ENCODE peak calls at places on chromosomes 5 and 9, in nine cellular contexts. N is AG09319; L is endothelial cell; O is skeletal muscle cell; D is GM10248; G is Calu3; S is activated T-helper 1 cell treated with anti-CD3 and anti-CD28 coated beads, Interleukin-12 subunit alpha, Interleukin-12 subunit beta, Interleukin-2, Interleukin-4 antibody, amounts not matched to agents 30 ng/mL and 10 ng/mL and 1 ng/mL, durations not matched to agents 14 hours and 24 hours and 36 hours; K is activated CD8-positive, alpha-beta memory T cell treated with anti-CD3 and anti-CD28 coated beads for 24 hours; I is HFFc6. R is an unnamed sample.

GRCh38 chr5:68441309-68441708 is 225.8 kb downstream of the PIK3R1 start:
- DNase-seq in O (no peak), L (no peak), S (peak), K (no peak), G (no peak), D (no peak), I (no peak), N (no peak), R (no peak)

GRCh38 chr5:178152491-178153444 is 917 bp downstream of the NHP2 start:
- DNase-seq in N (no peak), O (no peak), K (no peak), L (no peak), G (no peak), I (no peak), S (no peak), D (no peak), R (no peak)

GRCh38 chr5:125823572-125823971 is 599.6 kb upstream of the GRAMD2B start:
- DNase-seq in O (peak), D (no peak), S (no peak), L (no peak), K (no peak), G (no peak), I (no peak), N (no peak), R (no peak)

GRCh38 chr5:126253406-126253805 is 169.8 kb upstream of the GRAMD2B start:
- DNase-seq in O (no peak), S (no peak), L (no peak), D (no peak), I (no peak), G (no peak), N (no peak), K (no peak), R (no peak)

GRCh38 chr9:127961166-127961490 is 19.7 kb downstream of the EEIG1 start:
- DNase-seq in G (no peak), K (no peak), O (no peak), N (no peak), D (no peak), S (no peak), L (no peak), I (no peak), R (no peak)

GRCh38 chr5:81363093-81363886 is 30.6 kb downstream of the ACOT12 start:
- DNase-seq in N (no peak), O (no peak), L (no peak), G (no peak), S (no peak), K (no peak), D (no peak), I (no peak), R (no peak)

GRCh38 chr5:2293906-2294305 is 411.2 kb upstream of the IRX4 start:
- DNase-seq in G (no peak), L (no peak), K (no peak), N (no peak), O (no peak), D (no peak), S (no peak), I (no peak), R (no peak)

GRCh38 chr9:89814340-89815040 is 209.7 kb downstream of the GADD45G start:
- DNase-seq in I (no peak), L (no peak), K (peak), D (peak), N (no peak), S (no peak), O (no peak), G (no peak), R (peak)

GRCh38 chr5:36492998-36493655 is 113.3 kb upstream of the SLC1A3 start:
- DNase-seq in L (no peak), K (no peak), N (no peak), G (peak), D (no peak), O (peak), I (peak), S (no peak), R (no peak)

GRCh38 chr5:110923971-110924370 is 147.5 kb upstream of the TSLP start:
- DNase-seq in O (no peak), S (no peak), D (no peak), K (no peak), N (no peak), I (no peak), L (no peak), G (no peak), R (no peak)

GRCh38 chr5:94853122-94853521 is 234.7 kb downstream of the SLF1 start:
- DNase-seq in D (no peak), N (no peak), L (no peak), S (no peak), I (no peak), O (no peak), G (no peak), K (no peak), R (no peak)

GRCh38 chr9:97788763-97789663 is 64.0 kb upstream of the FOXE1 start:
- DNase-seq in S (no peak), K (no peak), D (no peak), L (no peak), N (no peak), O (no peak), I (peak), G (peak), R (no peak)

GRCh38 chr9:121328876-121329681 is 41.0 kb downstream of the STOM start:
- DNase-seq in K (no peak), N (no peak), D (no peak), G (no peak), O (no peak), L (no peak), S (no peak), I (no peak), R (no peak)

GRCh38 chr5:135130526-135131215 is 96.6 kb upstream of the PITX1 start:
- DNase-seq in O (no peak), L (no peak), D (no peak), I (no peak), G (no peak), K (no peak), S (no peak), N (no peak), R (no peak)

GRCh38 chr5:165497707-165498106 is 1992.3 kb downstream of the MAT2B start:
- DNase-seq in I (no peak), G (peak), K (no peak), N (no peak), O (no peak), D (no peak), L (peak), S (no peak), R (no peak)

GRCh38 chr5:19855929-19856328 is 132.1 kb downstream of the CDH18 start:
- DNase-seq in L (no peak), I (peak), G (no peak), S (no peak), O (peak), D (no peak), K (no peak), N (no peak), R (no peak)

GRCh38 chr5:66821626-66822429 is 225.6 kb downstream of the MAST4 start:
- DNase-seq in N (no peak), L (no peak), D (no peak), I (no peak), S (peak), K (no peak), G (no peak), O (no peak), R (no peak)

GRCh38 chr5:6849569-6849968 is 136.3 kb downstream of the TENT4A start:
- DNase-seq in K (no peak), D (no peak), N (no peak), I (no peak), G (no peak), O (no peak), L (no peak), S (no peak), R (no peak)

GRCh38 chr9:34380511-34381315 is 4.0 kb upstream of the MYORG start:
- DNase-seq in O (peak), D (peak), L (peak), G (peak), I (peak), S (peak), N (peak), K (peak), R (peak)

GRCh38 chr5:133912951-133913350 is 55.5 kb downstream of the C5orf15 start:
- DNase-seq in N (no peak), O (no peak), K (no peak), L (no peak), G (no peak), S (no peak), I (no peak), D (no peak), R (no peak)

GRCh38 chr9:122060481-122060880 is 32.6 kb downstream of the TTLL11 start:
- DNase-seq in L (no peak), S (no peak), K (no peak), O (no peak), D (no peak), N (no peak), G (no peak), I (no peak), R (no peak)

GRCh38 chr5:84805473-84805872 is 420.8 kb upstream of the EDIL3 start:
- DNase-seq in N (no peak), D (no peak), L (no peak), S (no peak), G (no peak), O (no peak), K (no peak), I (no peak), R (peak)

GRCh38 chr9:120688758-120689157 is 25.5 kb downstream of the MEGF9 start:
- DNase-seq in N (no peak), L (no peak), D (no peak), S (no peak), O (no peak), G (no peak), I (no peak), K (no peak), R (no peak)

GRCh38 chr5:109939109-109939682 is 249.5 kb downstream of the MAN2A1 start:
- DNase-seq in L (no peak), K (no peak), N (no peak), O (peak), I (no peak), S (no peak), G (no peak), D (no peak), R (no peak)

GRCh38 chr9:85155380-85155779 is 485.9 kb downstream of the NTRK2 start:
- DNase-seq in O (no peak), N (peak), D (no peak), G (no peak), S (no peak), I (no peak), K (no peak), L (no peak), R (no peak)

GRCh38 chr9:96109718-96110351 is 192.1 kb downstream of the HSD17B3 start:
- DNase-seq in D (no peak), S (no peak), G (no peak), I (no peak), O (no peak), K (no peak), N (no peak), L (no peak), R (peak)

GRCh38 chr5:40687316-40687715 is 7.6 kb downstream of the PTGER4 start:
- DNase-seq in S (no peak), K (no peak), N (no peak), G (no peak), O (no peak), L (no peak), D (no peak), I (no peak), R (no peak)

R was measured in putamen.